ENCODE peak calls at places on chromosomes 4 and X, in six cellular contexts. C is fibroblast of the aortic adventitia, J is HT1080, Z is prostate gland, I is HFF-Myc, Y is pulmonary artery endothelial cell. O is an unnamed sample.

GRCh38 chr4:177554966-177555574 is 112.8 kb upstream of the AGA start:
- DNase-seq in J (peak), Y (no peak), I (peak), Z (no peak), C (peak), O (peak)

GRCh38 chrX:105876658-105877057 is 54.3 kb downstream of the NRK start:
- DNase-seq in Z (no peak), J (no peak), I (no peak), Y (no peak), C (no peak), O (no peak)

GRCh38 chr4:119726505-119726904 is 97.9 kb upstream of the PDE5A start:
- DNase-seq in C (peak), I (no peak), J (no peak), Z (no peak), Y (no peak), O (no peak)

GRCh38 chr4:4985844-4986243 is 33.4 kb downstream of the CYTL1 start:
- DNase-seq in I (no peak), C (peak), J (no peak), Y (no peak), Z (no peak), O (no peak)

GRCh38 chr4:165873298-165874071 is 448 bp downstream of the TLL1 start:
- DNase-seq in I (no peak), C (peak), Y (no peak), J (peak), Z (peak), O (peak)

GRCh38 chr4:107094332-107094731 is 58.2 kb upstream of the DKK2 start:
- DNase-seq in I (peak), Y (peak), J (peak), C (peak), Z (no peak), O (no peak)

GRCh38 chrX:80184854-80185253 is 170.3 kb downstream of the TBX22 start:
- DNase-seq in Z (no peak), I (no peak), Y (no peak), J (no peak), C (no peak), O (no peak)

GRCh38 chr4:139458543-139458942 is 4.6 kb downstream of the RAB33B start:
- DNase-seq in J (no peak), Y (no peak), I (no peak), C (no peak), Z (no peak), O (no peak)

GRCh38 chr4:105714071-105714521 is 5.5 kb downstream of the GSTCD start:
- DNase-seq in Y (no peak), C (peak), Z (no peak), I (no peak), J (no peak), O (no peak)

GRCh38 chr4:5357863-5358262 is 306.6 kb downstream of the STK32B start:
- DNase-seq in Y (no peak), C (peak), Z (no peak), I (no peak), J (no peak), O (no peak)

GRCh38 chrX:6307156-6307555 is 78.5 kb upstream of the NLGN4X start:
- DNase-seq in Z (no peak), J (no peak), I (no peak), Y (no peak), C (no peak), O (no peak)

GRCh38 chr4:156790866-156791265 is 180.7 kb downstream of the PDGFC start:
- DNase-seq in Y (no peak), I (no peak), Z (peak), J (peak), C (peak), O (peak)

GRCh38 chrX:12405306-12405705 is 267.0 kb downstream of the FRMPD4 start:
- DNase-seq in I (no peak), Z (no peak), J (no peak), C (no peak), Y (no peak), O (no peak)

GRCh38 chrX:112935029-112935428 is 94.4 kb upstream of the AMOT start:
- DNase-seq in C (no peak), J (no peak), I (no peak), Y (no peak), Z (no peak), O (no peak)

GRCh38 chr4:157076578-157076947 is 613 bp downstream of the GLRB start:
- DNase-seq in I (no peak), Z (no peak), C (no peak), Y (no peak), J (peak), O (peak)

GRCh38 chr4:40825014-40825838 is 75.5 kb downstream of the NSUN7 start:
- DNase-seq in J (no peak), C (no peak), Z (no peak), Y (no peak), I (no peak), O (no peak)

GRCh38 chr4:123825596-123826291 is 429.1 kb downstream of the SPRY1 start:
- DNase-seq in J (peak), I (no peak), C (peak), Z (no peak), Y (no peak), O (no peak)

GRCh38 chr4:18630218-18631110 is 608.9 kb upstream of the LCORL start:
- DNase-seq in J (no peak), Z (no peak), I (no peak), C (no peak), Y (no peak), O (no peak)

GRCh38 chr4:168509786-168510185 is 12.9 kb downstream of the PALLD start:
- DNase-seq in Y (no peak), C (peak), Z (no peak), I (no peak), J (peak), O (no peak)

GRCh38 chrX:13254076-13254785 is 65.6 kb downstream of the ATXN3L start:
- DNase-seq in J (peak), Z (no peak), C (peak), Y (no peak), I (no peak), O (peak)

GRCh38 chrX:84219551-84219950 is 31.6 kb upstream of the RPS6KA6 start:
- DNase-seq in Z (no peak), J (peak), I (no peak), Y (no peak), C (no peak), O (no peak)